ENCODE peak calls at places on chromosomes 4 and X, in five cellular contexts. One of them, this sample, is unnamed.

GRCh38 chrX:117957128-117957527 is 159.5 kb downstream of the KLHL13 start:
- DNase-seq in GM12878: no peak
- DNase-seq in HepG2: no peak
- DNase-seq in HEK293T: no peak
- DNase-seq in SK-N-SH: no peak
- DNase-seq in this sample: no peak

GRCh38 chr4:117203231-117203630 is 117.9 kb upstream of the TRAM1L1 start:
- DNase-seq in GM12878: no peak
- DNase-seq in HepG2: no peak
- DNase-seq in HEK293T: no peak
- DNase-seq in SK-N-SH: no peak
- DNase-seq in this sample: no peak

GRCh38 chr4:113468165-113469022 is 293.1 kb downstream of the CAMK2D start:
- DNase-seq in GM12878: no peak
- DNase-seq in HepG2: peak
- DNase-seq in HEK293T: peak
- DNase-seq in SK-N-SH: peak
- DNase-seq in this sample: no peak

GRCh38 chrX:110741213-110741796 is 54.3 kb downstream of the CHRDL1 start:
- DNase-seq in GM12878: no peak
- DNase-seq in HepG2: no peak
- DNase-seq in HEK293T: no peak
- DNase-seq in SK-N-SH: no peak
- DNase-seq in this sample: no peak

GRCh38 chr4:126939401-126939800 is 693.4 kb upstream of the INTU start:
- DNase-seq in GM12878: no peak
- DNase-seq in HepG2: no peak
- DNase-seq in HEK293T: no peak
- DNase-seq in SK-N-SH: no peak
- DNase-seq in this sample: no peak

GRCh38 chrX:138504254-138504653 is 207.3 kb downstream of the FGF13 start:
- DNase-seq in GM12878: no peak
- DNase-seq in HepG2: no peak
- DNase-seq in HEK293T: no peak
- DNase-seq in SK-N-SH: no peak
- DNase-seq in this sample: no peak

GRCh38 chrX:20350598-20350997 is 83.9 kb upstream of the RPS6KA3 start:
- DNase-seq in GM12878: no peak
- DNase-seq in HepG2: no peak
- DNase-seq in HEK293T: no peak
- DNase-seq in SK-N-SH: no peak
- DNase-seq in this sample: no peak

GRCh38 chr4:162201673-162202072 is 37.9 kb upstream of the FSTL5 start:
- DNase-seq in GM12878: no peak
- DNase-seq in HepG2: no peak
- DNase-seq in HEK293T: no peak
- DNase-seq in SK-N-SH: no peak
- DNase-seq in this sample: no peak

GRCh38 chrX:54495814-54496516 is at the start of gene FGD1:
- DNase-seq in GM12878: no peak
- DNase-seq in HepG2: no peak
- DNase-seq in HEK293T: peak
- DNase-seq in SK-N-SH: peak
- DNase-seq in this sample: peak

DNA sequence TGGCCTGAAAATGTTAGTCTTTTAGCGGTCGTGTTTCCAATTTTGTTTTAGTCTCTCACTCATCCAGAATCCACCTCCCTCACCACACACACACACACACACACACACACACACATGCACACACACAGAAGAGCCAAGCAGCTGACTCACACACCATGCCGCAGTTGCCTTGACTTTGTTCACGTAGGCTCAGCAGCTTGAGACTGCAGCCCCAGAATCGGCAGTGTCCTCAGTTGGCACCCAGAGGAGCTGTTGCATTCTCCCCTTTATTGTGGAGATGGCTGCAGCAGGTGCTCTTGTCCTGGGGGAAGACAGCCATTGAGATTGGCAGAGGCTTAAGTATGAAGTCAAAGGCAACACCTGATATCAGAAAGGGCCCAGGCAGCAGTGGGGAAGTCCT is 20.9 kb upstream of the XPNPEP2 start:
- DNase-seq in GM12878: no peak
- DNase-seq in HepG2: no peak
- DNase-seq in HEK293T: no peak
- DNase-seq in SK-N-SH: no peak
- DNase-seq in this sample: no peak
- TF ChIP-seq FOXM1 in GM12878: no peak
- TF ChIP-seq FOXM1 in HepG2: no peak
- TF ChIP-seq FOXM1 in HEK293T: no peak
- TF ChIP-seq FOXM1 in SK-N-SH: no peak
- TF ChIP-seq FOXM1 in this sample: no peak

DNA sequence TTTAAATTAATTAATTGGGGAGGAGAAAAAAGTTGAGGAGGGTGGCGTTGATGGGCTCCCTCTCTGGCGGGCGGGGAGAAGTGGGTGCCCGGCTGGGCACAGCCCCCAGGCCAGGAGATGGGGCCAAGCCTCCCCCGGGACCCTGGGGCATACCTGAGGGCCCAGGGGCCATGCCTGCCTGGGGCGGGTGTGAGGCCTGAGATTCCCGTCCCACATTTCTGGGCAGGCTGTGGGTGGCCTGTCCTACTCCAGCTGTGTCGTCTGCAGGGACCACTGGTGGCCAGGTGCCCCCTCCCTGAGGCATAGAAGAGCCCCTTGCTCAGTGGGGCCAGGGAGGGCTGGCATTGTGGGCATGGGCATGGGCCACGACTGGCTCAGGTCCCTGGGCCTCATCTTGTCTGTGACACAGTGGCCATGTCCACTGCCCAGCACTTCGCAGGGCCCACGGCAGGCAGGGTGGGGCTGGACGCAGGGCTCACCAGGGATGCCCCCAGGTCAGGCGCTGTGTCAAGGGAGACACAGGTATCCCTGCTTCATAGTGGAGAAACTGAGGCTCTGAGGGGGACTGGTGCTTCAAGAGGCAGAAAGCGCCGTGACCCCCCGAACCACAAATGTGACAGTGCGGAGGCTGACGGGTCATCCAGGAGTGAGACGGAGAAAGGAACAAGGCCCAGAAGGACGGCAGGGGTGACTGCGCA is 60.1 kb downstream of the FAM53A start:
- DNase-seq in GM12878: no peak
- DNase-seq in HepG2: no peak
- DNase-seq in HEK293T: no peak
- DNase-seq in SK-N-SH: no peak
- DNase-seq in this sample: no peak
- TF ChIP-seq FOXM1 in GM12878: no peak
- TF ChIP-seq FOXM1 in HepG2: no peak
- TF ChIP-seq FOXM1 in HEK293T: no peak
- TF ChIP-seq FOXM1 in SK-N-SH: no peak
- TF ChIP-seq FOXM1 in this sample: no peak

DNA sequence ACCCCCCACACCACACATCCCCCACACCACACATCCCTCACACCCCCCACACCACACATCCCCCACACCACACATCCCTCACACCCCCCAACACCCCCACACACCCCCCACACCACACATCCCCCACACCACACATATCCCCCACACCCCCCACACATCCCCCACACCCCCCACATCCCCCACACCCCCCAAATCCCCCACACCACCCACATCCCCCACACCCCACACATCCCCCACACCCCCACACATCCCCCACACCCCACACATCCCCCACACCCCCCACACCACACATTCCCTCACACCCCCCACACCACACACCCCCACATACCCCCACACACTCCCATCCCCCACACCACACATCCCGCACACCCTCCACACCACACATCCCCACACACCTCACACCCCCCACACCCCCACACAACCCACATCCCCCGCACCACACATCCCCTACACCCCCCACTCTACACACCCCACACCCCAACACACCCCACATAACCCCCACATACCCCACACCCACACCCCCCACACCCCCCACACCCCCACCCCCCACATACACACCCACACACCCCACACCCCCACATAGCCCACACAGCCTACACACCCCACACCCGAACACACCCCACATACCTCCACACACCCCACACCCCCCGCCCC is 172.9 kb downstream of the DCLK2 start:
- DNase-seq in GM12878: peak
- DNase-seq in HepG2: no peak
- DNase-seq in HEK293T: no peak
- DNase-seq in SK-N-SH: peak
- DNase-seq in this sample: peak
- TF ChIP-seq FOXM1 in GM12878: no peak
- TF ChIP-seq FOXM1 in HepG2: no peak
- TF ChIP-seq FOXM1 in HEK293T: no peak
- TF ChIP-seq FOXM1 in SK-N-SH: no peak
- TF ChIP-seq FOXM1 in this sample: no peak

GRCh38 chr4:18675586-18675985 is 654.0 kb upstream of the LCORL start:
- DNase-seq in GM12878: no peak
- DNase-seq in HepG2: no peak
- DNase-seq in HEK293T: no peak
- DNase-seq in SK-N-SH: no peak
- DNase-seq in this sample: no peak
- TF ChIP-seq FOXM1 in GM12878: no peak
- TF ChIP-seq FOXM1 in HepG2: no peak
- TF ChIP-seq FOXM1 in HEK293T: no peak
- TF ChIP-seq FOXM1 in SK-N-SH: no peak
- TF ChIP-seq FOXM1 in this sample: no peak

GRCh38 chrX:85243155-85243554 is 424 bp downstream of the SATL1 start:
- DNase-seq in GM12878: no peak
- DNase-seq in HepG2: no peak
- DNase-seq in HEK293T: no peak
- DNase-seq in SK-N-SH: peak
- DNase-seq in this sample: peak
- TF ChIP-seq FOXM1 in GM12878: no peak
- TF ChIP-seq FOXM1 in HepG2: no peak
- TF ChIP-seq FOXM1 in HEK293T: no peak
- TF ChIP-seq FOXM1 in SK-N-SH: no peak
- TF ChIP-seq FOXM1 in this sample: no peak

GRCh38 chr4:26468977-26469376 is 21.3 kb downstream of the CCKAR start:
- DNase-seq in GM12878: no peak
- DNase-seq in HepG2: no peak
- DNase-seq in HEK293T: no peak
- DNase-seq in SK-N-SH: no peak
- DNase-seq in this sample: no peak
- TF ChIP-seq FOXM1 in GM12878: no peak
- TF ChIP-seq FOXM1 in HepG2: no peak
- TF ChIP-seq FOXM1 in HEK293T: no peak
- TF ChIP-seq FOXM1 in SK-N-SH: no peak
- TF ChIP-seq FOXM1 in this sample: no peak

GRCh38 chr4:70993181-70994068 is at the start of gene DCK:
- DNase-seq in GM12878: no peak
- DNase-seq in HepG2: peak
- DNase-seq in HEK293T: peak
- DNase-seq in SK-N-SH: peak
- DNase-seq in this sample: peak
- TF ChIP-seq FOXM1 in GM12878: no peak
- TF ChIP-seq FOXM1 in HepG2: no peak
- TF ChIP-seq FOXM1 in HEK293T: no peak
- TF ChIP-seq FOXM1 in SK-N-SH: no peak
- TF ChIP-seq FOXM1 in this sample: no peak

This sample was measured in K562.